ENCODE peak calls at places on chromosomes 7 and 10, in seven cellular contexts. B is GM03348; A is astrocyte of the cerebellum; I is mucosa of gallbladder; W is D341Med; X is stimulated activated CD8-positive, alpha-beta memory T cell treated with anti-CD3 and anti-CD28 coated beads, Interleukin-12 subunit alpha, Interleukin-12 subunit beta, amount 100 ng/mL, for 4 hours; Y is stimulated activated CD4-positive, alpha-beta T cell treated with anti-CD3 and anti-CD28 coated beads, Interleukin-12 subunit alpha, Interleukin-12 subunit beta, amount 100 ng/mL, for 48 hours. R is an unnamed sample.

GRCh38 chr7:55441668-55442305 is 76.7 kb downstream of the LANCL2 start:
- DNase-seq in B (peak), A (peak), I (no peak), W (no peak), X (no peak), Y (no peak), R (no peak)

GRCh38 chr10:122307669-122308486 is 36.8 kb downstream of the BTBD16 start:
- DNase-seq in B (peak), A (peak), I (peak), W (no peak), X (no peak), Y (no peak), R (no peak)

GRCh38 chr10:103839867-103840746 is 15.3 kb downstream of the SH3PXD2A start:
- DNase-seq in B (no peak), A (no peak), I (no peak), W (no peak), X (no peak), Y (no peak), R (no peak)

GRCh38 chr10:97768322-97769315 is 3.2 kb downstream of the SFRP5 start:
- DNase-seq in B (no peak), A (no peak), I (no peak), W (no peak), X (no peak), Y (no peak), R (no peak)

GRCh38 chr7:155365146-155365874 is 67.6 kb downstream of the INSIG1 start:
- DNase-seq in B (no peak), A (no peak), I (no peak), W (no peak), X (no peak), Y (no peak), R (no peak)

GRCh38 chr7:98619450-98620321 is 2.6 kb downstream of the NPTX2 start:
- DNase-seq in B (peak), A (peak), I (no peak), W (no peak), X (no peak), Y (no peak), R (peak)

GRCh38 chr7:100093498-100093897 is 4.7 kb downstream of the COPS6 start:
- DNase-seq in B (no peak), A (no peak), I (peak), W (no peak), X (no peak), Y (no peak), R (no peak)

GRCh38 chr10:112834661-112835060 is 115.4 kb upstream of the TCF7L2 start:
- DNase-seq in B (no peak), A (no peak), I (no peak), W (no peak), X (no peak), Y (no peak), R (no peak)

GRCh38 chr10:129042747-129043146 is 424.3 kb upstream of the MGMT start:
- DNase-seq in B (no peak), A (no peak), I (no peak), W (no peak), X (no peak), Y (no peak), R (no peak)

GRCh38 chr7:137898839-137899681 is 52.3 kb upstream of the DGKI start:
- DNase-seq in B (peak), A (peak), I (peak), W (peak), X (peak), Y (peak), R (peak)

GRCh38 chr10:66835400-66835799 is 90.4 kb upstream of the LRRTM3 start:
- DNase-seq in B (no peak), A (no peak), I (peak), W (no peak), X (no peak), Y (no peak), R (no peak)

GRCh38 chr7:45617166-45617565 is 43.0 kb downstream of the ADCY1 start:
- DNase-seq in B (no peak), A (no peak), I (no peak), W (no peak), X (no peak), Y (no peak), R (no peak)